ENCODE peak calls at places on chromosome 10, in nine cellular contexts. One of them, this sample, is unnamed.

GRCh38 chr10:29794776-29795635 is 160.2 kb upstream of the SVIL start:
- DNase-seq in fibroblast of lung: peak
- DNase-seq in GM18507: no peak
- DNase-seq in GF-D8: no peak
- DNase-seq in activated CD4-positive, alpha-beta T cell treated with anti-CD3 and anti-CD28 coated beads, Interleukin-2, amount 50 U/mL, for 4 hours: no peak
- DNase-seq in heart right ventricle: no peak
- DNase-seq in upper lobe of right lung: no peak
- DNase-seq in activated CD8-positive, alpha-beta memory T cell treated with anti-CD3 and anti-CD28 coated beads, Interleukin-2, amount 50 U/mL, for 48 hours: no peak
- DNase-seq in renal cortical epithelial cell: no peak
- DNase-seq in this sample: no peak

GRCh38 chr10:131034451-131034850 is 277.1 kb downstream of the TCERG1L start:
- DNase-seq in upper lobe of right lung: no peak
- DNase-seq in heart right ventricle: no peak
- DNase-seq in renal cortical epithelial cell: no peak
- DNase-seq in GM18507: no peak
- DNase-seq in GF-D8: no peak
- DNase-seq in fibroblast of lung: no peak
- DNase-seq in activated CD8-positive, alpha-beta memory T cell treated with anti-CD3 and anti-CD28 coated beads, Interleukin-2, amount 50 U/mL, for 48 hours: no peak
- DNase-seq in activated CD4-positive, alpha-beta T cell treated with anti-CD3 and anti-CD28 coated beads, Interleukin-2, amount 50 U/mL, for 4 hours: no peak
- DNase-seq in this sample: no peak

GRCh38 chr10:132322621-132323048 is 9.4 kb upstream of the LRRC27 start:
- DNase-seq in activated CD4-positive, alpha-beta T cell treated with anti-CD3 and anti-CD28 coated beads, Interleukin-2, amount 50 U/mL, for 4 hours: no peak
- DNase-seq in fibroblast of lung: no peak
- DNase-seq in heart right ventricle: no peak
- DNase-seq in GF-D8: no peak
- DNase-seq in GM18507: no peak
- DNase-seq in activated CD8-positive, alpha-beta memory T cell treated with anti-CD3 and anti-CD28 coated beads, Interleukin-2, amount 50 U/mL, for 48 hours: no peak
- DNase-seq in upper lobe of right lung: no peak
- DNase-seq in renal cortical epithelial cell: peak
- DNase-seq in this sample: no peak

GRCh38 chr10:116221053-116221452 is 52.0 kb downstream of the GFRA1 start:
- DNase-seq in upper lobe of right lung: no peak
- DNase-seq in GF-D8: no peak
- DNase-seq in GM18507: no peak
- DNase-seq in activated CD8-positive, alpha-beta memory T cell treated with anti-CD3 and anti-CD28 coated beads, Interleukin-2, amount 50 U/mL, for 48 hours: no peak
- DNase-seq in fibroblast of lung: no peak
- DNase-seq in renal cortical epithelial cell: no peak
- DNase-seq in activated CD4-positive, alpha-beta T cell treated with anti-CD3 and anti-CD28 coated beads, Interleukin-2, amount 50 U/mL, for 4 hours: no peak
- DNase-seq in heart right ventricle: no peak
- DNase-seq in this sample: no peak

GRCh38 chr10:134205-134742 is 981 bp upstream of the ZMYND11 start:
- DNase-seq in activated CD8-positive, alpha-beta memory T cell treated with anti-CD3 and anti-CD28 coated beads, Interleukin-2, amount 50 U/mL, for 48 hours: no peak
- DNase-seq in fibroblast of lung: peak
- DNase-seq in activated CD4-positive, alpha-beta T cell treated with anti-CD3 and anti-CD28 coated beads, Interleukin-2, amount 50 U/mL, for 4 hours: no peak
- DNase-seq in heart right ventricle: no peak
- DNase-seq in GM18507: no peak
- DNase-seq in GF-D8: no peak
- DNase-seq in upper lobe of right lung: peak
- DNase-seq in renal cortical epithelial cell: no peak
- DNase-seq in this sample: no peak

GRCh38 chr10:60951272-60951724 is 7.3 kb upstream of the RHOBTB1 start:
- DNase-seq in renal cortical epithelial cell: peak
- DNase-seq in fibroblast of lung: no peak
- DNase-seq in upper lobe of right lung: no peak
- DNase-seq in GF-D8: no peak
- DNase-seq in activated CD8-positive, alpha-beta memory T cell treated with anti-CD3 and anti-CD28 coated beads, Interleukin-2, amount 50 U/mL, for 48 hours: no peak
- DNase-seq in GM18507: no peak
- DNase-seq in activated CD4-positive, alpha-beta T cell treated with anti-CD3 and anti-CD28 coated beads, Interleukin-2, amount 50 U/mL, for 4 hours: no peak
- DNase-seq in heart right ventricle: no peak
- DNase-seq in this sample: no peak

GRCh38 chr10:126233182-126233581 is 155.1 kb downstream of the ADAM12 start:
- DNase-seq in GM18507: no peak
- DNase-seq in renal cortical epithelial cell: no peak
- DNase-seq in activated CD4-positive, alpha-beta T cell treated with anti-CD3 and anti-CD28 coated beads, Interleukin-2, amount 50 U/mL, for 4 hours: no peak
- DNase-seq in GF-D8: no peak
- DNase-seq in heart right ventricle: no peak
- DNase-seq in fibroblast of lung: no peak
- DNase-seq in upper lobe of right lung: no peak
- DNase-seq in activated CD8-positive, alpha-beta memory T cell treated with anti-CD3 and anti-CD28 coated beads, Interleukin-2, amount 50 U/mL, for 48 hours: no peak
- DNase-seq in this sample: no peak

GRCh38 chr10:89390875-89391576 is 1.4 kb upstream of the IFIT1 start:
- DNase-seq in GF-D8: no peak
- DNase-seq in upper lobe of right lung: no peak
- DNase-seq in fibroblast of lung: peak
- DNase-seq in activated CD4-positive, alpha-beta T cell treated with anti-CD3 and anti-CD28 coated beads, Interleukin-2, amount 50 U/mL, for 4 hours: no peak
- DNase-seq in GM18507: no peak
- DNase-seq in activated CD8-positive, alpha-beta memory T cell treated with anti-CD3 and anti-CD28 coated beads, Interleukin-2, amount 50 U/mL, for 48 hours: no peak
- DNase-seq in heart right ventricle: peak
- DNase-seq in renal cortical epithelial cell: no peak
- DNase-seq in this sample: no peak

GRCh38 chr10:49602380-49603023 is 7.6 kb upstream of the SLC18A3 start:
- DNase-seq in activated CD4-positive, alpha-beta T cell treated with anti-CD3 and anti-CD28 coated beads, Interleukin-2, amount 50 U/mL, for 4 hours: no peak
- DNase-seq in upper lobe of right lung: peak
- DNase-seq in fibroblast of lung: no peak
- DNase-seq in GF-D8: no peak
- DNase-seq in GM18507: no peak
- DNase-seq in renal cortical epithelial cell: no peak
- DNase-seq in heart right ventricle: no peak
- DNase-seq in activated CD8-positive, alpha-beta memory T cell treated with anti-CD3 and anti-CD28 coated beads, Interleukin-2, amount 50 U/mL, for 48 hours: peak
- DNase-seq in this sample: no peak

GRCh38 chr10:24851595-24851994 is 100.8 kb downstream of the PRTFDC1 start:
- DNase-seq in heart right ventricle: no peak
- DNase-seq in fibroblast of lung: peak
- DNase-seq in activated CD8-positive, alpha-beta memory T cell treated with anti-CD3 and anti-CD28 coated beads, Interleukin-2, amount 50 U/mL, for 48 hours: no peak
- DNase-seq in renal cortical epithelial cell: peak
- DNase-seq in GF-D8: no peak
- DNase-seq in GM18507: no peak
- DNase-seq in activated CD4-positive, alpha-beta T cell treated with anti-CD3 and anti-CD28 coated beads, Interleukin-2, amount 50 U/mL, for 4 hours: no peak
- DNase-seq in upper lobe of right lung: no peak
- DNase-seq in this sample: no peak

GRCh38 chr10:17645591-17646345 is 1.8 kb downstream of the STAM start:
- DNase-seq in heart right ventricle: no peak
- DNase-seq in GM18507: no peak
- DNase-seq in GF-D8: no peak
- DNase-seq in fibroblast of lung: no peak
- DNase-seq in activated CD8-positive, alpha-beta memory T cell treated with anti-CD3 and anti-CD28 coated beads, Interleukin-2, amount 50 U/mL, for 48 hours: no peak
- DNase-seq in activated CD4-positive, alpha-beta T cell treated with anti-CD3 and anti-CD28 coated beads, Interleukin-2, amount 50 U/mL, for 4 hours: no peak
- DNase-seq in renal cortical epithelial cell: peak
- DNase-seq in upper lobe of right lung: no peak
- DNase-seq in this sample: no peak

GRCh38 chr10:107618461-107619093 is 454.1 kb upstream of the SORCS1 start:
- DNase-seq in fibroblast of lung: peak
- DNase-seq in renal cortical epithelial cell: peak
- DNase-seq in GF-D8: no peak
- DNase-seq in GM18507: no peak
- DNase-seq in heart right ventricle: no peak
- DNase-seq in activated CD4-positive, alpha-beta T cell treated with anti-CD3 and anti-CD28 coated beads, Interleukin-2, amount 50 U/mL, for 4 hours: no peak
- DNase-seq in upper lobe of right lung: no peak
- DNase-seq in activated CD8-positive, alpha-beta memory T cell treated with anti-CD3 and anti-CD28 coated beads, Interleukin-2, amount 50 U/mL, for 48 hours: no peak
- DNase-seq in this sample: no peak

This sample was measured in hypothalamus.